ENCODE peak calls at places on chromosome 12, in ten cellular contexts. Z is SHP77; C is activated naive CD8-positive, alpha-beta T cell treated with anti-CD3 and anti-CD28 coated beads, Interleukin-2, amount 50 U/mL, for 24 hours; E is stimulated activated CD8-positive, alpha-beta memory T cell treated with anti-CD3 and anti-CD28 coated beads, Interleukin-4, amount 100 ng/mL, for 48 hours; U is KG1; J is GM23248; N is neuronal stem cell; A is nephron progenitor cell; H is mesendoderm; W is GM20000. F is an unnamed sample.

GRCh38 chr12:83514372-83514771 is 827.7 kb downstream of the TMTC2 start:
- DNase-seq in Z (peak), C (no peak), E (no peak), U (no peak), J (no peak), N (no peak), A (no peak), H (no peak), W (no peak), F (no peak)

GRCh38 chr12:91406920-91407341 is 224.3 kb upstream of the DCN start:
- DNase-seq in Z (no peak), C (peak), E (no peak), U (no peak), J (peak), N (no peak), A (no peak), H (peak), W (peak), F (no peak)

GRCh38 chr12:100393202-100393601 is 36.3 kb downstream of the SLC17A8 start:
- DNase-seq in Z (no peak), C (no peak), E (no peak), U (no peak), J (no peak), N (no peak), A (no peak), H (no peak), W (no peak), F (no peak)

GRCh38 chr12:2291182-2291832 is 238.5 kb downstream of the CACNA1C start:
- DNase-seq in Z (no peak), C (peak), E (peak), U (no peak), J (peak), N (peak), A (peak), H (peak), W (peak), F (peak)

GRCh38 chr12:75939016-75939642 is 92.4 kb downstream of the PHLDA1 start:
- DNase-seq in Z (no peak), C (no peak), E (no peak), U (no peak), J (no peak), N (no peak), A (no peak), H (no peak), W (no peak), F (no peak)

GRCh38 chr12:12983420-12984035 is 16.5 kb downstream of the HEBP1 start:
- DNase-seq in Z (no peak), C (no peak), E (no peak), U (no peak), J (peak), N (no peak), A (no peak), H (peak), W (no peak), F (no peak)

GRCh38 chr12:33614630-33615029 is 175.0 kb upstream of the SYT10 start:
- DNase-seq in Z (no peak), C (no peak), E (no peak), U (no peak), J (no peak), N (no peak), A (no peak), H (no peak), W (no peak), F (no peak)

GRCh38 chr12:66735275-66735674 is 56.4 kb upstream of the GRIP1 start:
- DNase-seq in Z (no peak), C (no peak), E (no peak), U (no peak), J (no peak), N (no peak), A (no peak), H (no peak), W (no peak), F (no peak)

GRCh38 chr12:74915718-74916117 is 293.9 kb downstream of the KCNC2 start:
- DNase-seq in Z (no peak), C (no peak), E (no peak), U (no peak), J (no peak), N (no peak), A (no peak), H (no peak), W (no peak), F (no peak)

GRCh38 chr12:90410962-90411361 is 544.0 kb downstream of the CCER1 start:
- DNase-seq in Z (no peak), C (no peak), E (no peak), U (no peak), J (no peak), N (no peak), A (no peak), H (no peak), W (no peak), F (no peak)

GRCh38 chr12:123200414-123200813 is 32.5 kb downstream of the MPHOSPH9 start:
- DNase-seq in Z (no peak), C (no peak), E (no peak), U (no peak), J (no peak), N (no peak), A (no peak), H (no peak), W (no peak), F (no peak)

GRCh38 chr12:117060236-117060926 is 38.8 kb downstream of the TESC start:
- DNase-seq in Z (no peak), C (no peak), E (no peak), U (no peak), J (no peak), N (no peak), A (no peak), H (peak), W (no peak), F (no peak)

GRCh38 chr12:31021809-31022492 is 51.7 kb upstream of the DDX11 start:
- DNase-seq in Z (no peak), C (no peak), E (no peak), U (no peak), J (no peak), N (no peak), A (no peak), H (peak), W (no peak), F (no peak)

GRCh38 chr12:103851127-103851526 is 10.1 kb upstream of the NT5DC3 start:
- DNase-seq in Z (no peak), C (no peak), E (no peak), U (no peak), J (peak), N (no peak), A (no peak), H (no peak), W (no peak), F (no peak)

GRCh38 chr12:120089796-120090195 is 26.8 kb downstream of the RAB35 start:
- DNase-seq in Z (no peak), C (no peak), E (no peak), U (no peak), J (no peak), N (no peak), A (no peak), H (no peak), W (no peak), F (no peak)

GRCh38 chr12:47900101-47900479 is 4.7 kb downstream of the VDR start:
- DNase-seq in Z (no peak), C (no peak), E (no peak), U (no peak), J (no peak), N (no peak), A (no peak), H (no peak), W (no peak), F (no peak)

GRCh38 chr12:8065991-8066594 is at the start of gene C3AR1:
- DNase-seq in Z (no peak), C (no peak), E (peak), U (peak), J (peak), N (no peak), A (no peak), H (no peak), W (peak), F (no peak)

GRCh38 chr12:49750027-49750977 is 8.9 kb downstream of the TMBIM6 start:
- DNase-seq in Z (no peak), C (peak), E (peak), U (no peak), J (peak), N (no peak), A (no peak), H (peak), W (no peak), F (peak)

GRCh38 chr12:98002887-98003493 is 512.4 kb upstream of the TMPO start:
- DNase-seq in Z (peak), C (peak), E (peak), U (no peak), J (peak), N (peak), A (peak), H (peak), W (peak), F (peak)

F was measured in NCI-H460.